ENCODE peak calls at places on chromosomes 1 and 21, in seven cellular contexts. J is heart right ventricle; G is psoas muscle; O is hepatocyte; M is ovary; L is tibial artery; T is CD8-positive, alpha-beta memory T cell. X is an unnamed sample.

GRCh38 chr1:232983817-232984567 is 33.6 kb downstream of the NTPCR start:
- DNase-seq in O (no peak), M (no peak), J (no peak), L (no peak), G (no peak), T (no peak), X (no peak)

GRCh38 chr1:108080448-108080847 is 115.5 kb upstream of the VAV3 start:
- DNase-seq in T (peak; percentile 60), J (no peak), M (no peak), G (no peak), O (no peak), L (no peak), X (no peak)

GRCh38 chr1:10050611-10051010 is 17.9 kb downstream of the UBE4B start:
- DNase-seq in T (no peak), M (no peak), O (no peak), J (no peak), L (no peak), G (no peak), X (no peak)

GRCh38 chr1:204826970-204827369 is 43.7 kb upstream of the NFASC start:
- DNase-seq in L (no peak), T (no peak), G (no peak), J (no peak), O (peak; percentile 40), M (no peak), X (no peak)

GRCh38 chr1:209389258-209389657 is 194.3 kb upstream of the CAMK1G start:
- DNase-seq in G (no peak), T (no peak), O (no peak), M (no peak), J (no peak), L (no peak), X (no peak)

GRCh38 chr1:153849487-153850185 is 73.1 kb downstream of the GATAD2B start:
- DNase-seq in M (no peak), G (no peak), J (no peak), O (no peak), L (no peak), T (no peak), X (no peak)

GRCh38 chr21:15051652-15052554 is 12.9 kb downstream of the NRIP1 start:
- DNase-seq in G (no peak), T (no peak), L (no peak), O (peak; percentile 26), J (no peak), M (no peak), X (no peak)

GRCh38 chr21:43305811-43306311 is 121.1 kb downstream of the SIK1 start:
- DNase-seq in M (peak; percentile 38), T (no peak), L (no peak), G (peak; percentile 13), O (no peak), J (no peak), X (peak; percentile 58)

GRCh38 chr1:174333437-174333836 is 114.3 kb upstream of the GPR52 start:
- DNase-seq in M (no peak), G (no peak), O (no peak), T (no peak), L (no peak), J (no peak), X (no peak)

GRCh38 chr1:235745448-235746136 is 96.0 kb upstream of the GNG4 start:
- DNase-seq in J (no peak), G (no peak), M (no peak), T (no peak), L (no peak), O (no peak), X (no peak)

GRCh38 chr1:14733053-14733778 is 134.7 kb downstream of the KAZN start:
- DNase-seq in T (no peak), G (no peak), L (no peak), O (peak; percentile 20), J (no peak), M (no peak), X (no peak)

GRCh38 chr1:119816407-119816806 is 5.1 kb upstream of the REG4 start:
- DNase-seq in L (no peak), M (no peak), O (peak; percentile 70), T (no peak), G (no peak), J (no peak), X (no peak)

GRCh38 chr1:170910273-170910672 is 25.1 kb upstream of the MROH9 start:
- DNase-seq in T (no peak), G (no peak), O (no peak), J (no peak), M (no peak), L (no peak), X (no peak)

GRCh38 chr1:170162385-170163226 is 16.8 kb downstream of the NTMT2 start:
- DNase-seq in M (no peak), O (peak; percentile 63), T (no peak), G (peak; percentile 47), L (peak; percentile 48), J (peak; percentile 35), X (no peak)

GRCh38 chr1:62391369-62391971 is 45.4 kb upstream of the USP1 start:
- DNase-seq in G (no peak), T (no peak), L (no peak), O (peak; percentile 41), M (no peak), J (no peak), X (no peak)

GRCh38 chr1:202585591-202585934 is 124.7 kb downstream of the SYT2 start:
- DNase-seq in G (no peak), L (no peak), T (no peak), O (no peak), M (no peak), J (no peak), X (no peak)

GRCh38 chr1:45353685-45354084 is 13.4 kb upstream of the MUTYH start:
- DNase-seq in T (no peak), M (no peak), G (no peak), O (no peak), L (no peak), J (no peak), X (no peak)

GRCh38 chr1:181179980-181180964 is 91.8 kb downstream of the IER5 start:
- DNase-seq in L (no peak), O (peak; percentile 70), M (peak; percentile 71), J (peak; percentile 81), G (peak; percentile 51), T (no peak), X (no peak)

GRCh38 chr1:94614980-94615379 is 73.4 kb upstream of the F3 start:
- DNase-seq in M (no peak), J (peak; percentile 23), O (no peak), T (no peak), G (no peak), L (no peak), X (no peak)

GRCh38 chr1:37410080-37410479 is 64.3 kb upstream of the ZC3H12A start:
- DNase-seq in O (no peak), M (no peak), T (no peak), G (no peak), L (no peak), J (no peak), X (no peak)

GRCh38 chr1:214548988-214549387 is 2.4 kb downstream of the PTPN14 start:
- DNase-seq in L (peak; percentile 57), O (no peak), G (peak; percentile 51), J (peak; percentile 74), M (peak; percentile 78), T (no peak), X (peak; percentile 72)

GRCh38 chr1:43887748-43888147 is 45.9 kb upstream of the ARTN start:
- DNase-seq in O (no peak), L (no peak), M (no peak), J (no peak), T (no peak), G (no peak), X (no peak)

GRCh38 chr1:219177363-219177762 is 3.7 kb downstream of the LYPLAL1 start:
- DNase-seq in M (no peak), O (no peak), J (no peak), T (no peak), L (no peak), G (no peak), X (no peak)

DNA sequence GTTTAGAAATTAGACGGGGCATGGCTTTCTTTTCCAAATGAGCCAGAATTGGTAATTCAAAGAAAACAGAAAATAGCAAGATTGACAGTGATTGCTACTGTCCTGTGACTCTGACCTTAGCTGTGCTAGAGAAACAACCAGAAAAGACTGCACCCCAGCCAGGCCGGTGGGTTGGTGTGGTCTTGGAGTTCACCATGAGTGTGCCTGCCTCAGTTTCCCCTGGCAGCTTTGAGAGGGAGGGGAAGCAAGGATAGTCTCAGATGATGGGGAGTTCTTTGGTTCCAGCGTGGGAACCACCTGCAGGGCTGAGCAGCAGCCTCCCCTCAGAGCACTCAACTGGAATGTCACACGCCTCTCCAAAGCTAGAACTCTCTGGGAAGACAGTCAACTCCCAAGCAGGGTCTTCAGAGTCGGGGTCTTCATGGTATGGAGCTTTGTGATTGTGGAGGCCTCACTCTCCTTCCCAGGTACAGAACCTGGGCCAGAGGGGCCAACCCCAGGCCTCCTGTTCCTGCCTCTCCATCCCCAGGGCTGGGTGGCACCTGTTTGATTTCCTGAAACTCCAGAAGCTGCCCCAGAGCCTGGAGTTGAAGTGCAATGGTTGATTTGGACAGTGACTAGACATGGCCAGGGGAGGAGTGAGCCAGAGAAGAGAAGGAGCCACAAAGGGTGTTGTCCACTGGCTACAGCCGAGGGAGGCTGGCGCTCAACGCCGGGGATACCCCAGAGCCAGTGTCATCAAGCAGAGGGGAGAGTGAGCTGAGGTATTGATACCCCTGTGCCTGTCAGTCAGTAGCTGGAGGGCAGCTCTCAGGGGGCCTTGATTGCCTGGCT is 35.7 kb downstream of the SIM2 start:
- DNase-seq in L (no peak), T (no peak), M (no peak), O (no peak), J (no peak), G (no peak), X (no peak)
- H3K4me1 ChIP-seq in L (no peaks in the 10 kb centered on the region), T (no peaks in the 10 kb centered on the region), M (no peaks in the 10 kb centered on the region), O (no peaks in the 10 kb centered on the region), J (no peaks in the 10 kb centered on the region), G (no peaks in the 10 kb centered on the region), X (no peaks in the 10 kb centered on the region)

GRCh38 chr1:40636777-40637176 is 28.7 kb downstream of the RIMS3 start:
- DNase-seq in G (no peak), L (no peak), T (no peak), O (no peak), M (no peak), J (no peak), X (peak; percentile 40)
- H3K4me1 ChIP-seq in G (no peaks in the 10 kb centered on the region), L (no peaks in the 10 kb centered on the region), T (no peaks in the 10 kb centered on the region), O (no peaks in the 10 kb centered on the region), M (peaks cover 4% of the 10 kb centered on the region), J (no peaks in the 10 kb centered on the region), X (no peaks in the 10 kb centered on the region)

DNA sequence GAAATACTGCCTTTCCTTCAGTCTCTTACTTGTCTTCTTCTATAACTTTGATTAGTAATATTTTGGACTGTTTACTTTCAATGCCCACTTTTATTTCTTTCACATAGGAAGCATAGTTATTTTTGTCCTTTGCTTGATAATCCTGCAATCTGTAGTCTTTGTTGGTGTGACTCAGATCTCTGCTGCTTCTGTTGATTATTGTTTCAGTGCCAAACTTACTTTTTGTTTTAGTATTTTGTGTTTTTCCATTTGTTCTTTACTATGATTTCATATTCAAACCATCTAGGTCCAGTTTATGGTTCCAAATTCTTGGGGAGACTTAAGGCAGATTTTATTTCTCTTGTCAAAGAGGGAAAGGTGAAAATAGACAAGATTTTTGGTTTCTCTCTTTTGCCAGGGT is 399.9 kb downstream of the HLX start:
- DNase-seq in O (no peak), T (no peak), M (no peak), L (no peak), G (no peak), J (no peak), X (no peak)
- H3K4me1 ChIP-seq in O (no peaks in the 10 kb centered on the region), T (no peaks in the 10 kb centered on the region), M (no peaks in the 10 kb centered on the region), L (no peaks in the 10 kb centered on the region), G (no peaks in the 10 kb centered on the region), J (no peaks in the 10 kb centered on the region), X (no peaks in the 10 kb centered on the region)

DNA sequence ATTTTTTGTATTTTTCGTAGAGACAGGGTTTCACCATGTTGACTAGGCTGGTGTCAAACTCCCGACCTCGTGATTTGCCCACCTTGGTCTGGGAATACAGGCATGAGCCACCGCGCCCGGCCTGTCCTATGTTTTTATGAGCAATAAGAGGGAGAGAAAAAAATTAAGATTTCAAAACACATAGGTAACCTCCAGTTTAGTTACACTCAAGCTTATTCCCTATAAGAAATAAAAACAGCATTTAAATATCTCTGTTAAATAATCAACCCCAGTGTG is 7.1 kb downstream of the RSBN1 start:
- DNase-seq in M (no peak), O (no peak), J (no peak), L (no peak), T (no peak), G (no peak), X (no peak)
- H3K4me1 ChIP-seq in M (peaks cover 11% of the 10 kb centered on the region), O (peaks cover 22% of the 10 kb centered on the region), J (peaks cover 61% of the 10 kb centered on the region), L (peaks cover 23% of the 10 kb centered on the region), T (peaks cover 91% of the 10 kb centered on the region), G (peaks cover 64% of the 10 kb centered on the region), X (peaks cover 62% of the 10 kb centered on the region)